ENCODE peak calls at places on chromosomes 5 and 9, in seven cellular contexts. K is endodermal cell, V is aorta, H is HCT116, G is PC-3, A is AG04450, R is uterus. I is an unnamed sample.

GRCh38 chr9:99824378-99825157 is 2.9 kb downstream of the NR4A3 start:
- DNase-seq in K (peak), V (peak), H (no peak), G (no peak), A (no peak), R (peak), I (peak)

GRCh38 chr9:33180526-33181184 is 13.5 kb upstream of the B4GALT1 start:
- DNase-seq in K (no peak), V (no peak), H (no peak), G (no peak), A (no peak), R (no peak), I (no peak)

GRCh38 chr5:171342362-171343111 is 33.5 kb downstream of the TLX3 start:
- DNase-seq in K (peak), V (no peak), H (peak), G (peak), A (peak), R (no peak), I (peak)

GRCh38 chr9:93619272-93619775 is 42.9 kb downstream of the PHF2 start:
- DNase-seq in K (peak), V (no peak), H (no peak), G (no peak), A (no peak), R (no peak), I (no peak)

GRCh38 chr5:6581559-6582426 is 51.1 kb downstream of the NSUN2 start:
- DNase-seq in K (no peak), V (no peak), H (no peak), G (no peak), A (no peak), R (no peak), I (no peak)

GRCh38 chr5:6291961-6292360 is 86.4 kb downstream of the MED10 start:
- DNase-seq in K (peak), V (no peak), H (peak), G (peak), A (no peak), R (no peak), I (peak)

GRCh38 chr9:108300296-108301287 is 555.2 kb downstream of the ACTL7B start:
- DNase-seq in K (no peak), V (no peak), H (no peak), G (no peak), A (no peak), R (no peak), I (no peak)

GRCh38 chr5:4700082-4700481 is 440.0 kb upstream of the ADAMTS16 start:
- DNase-seq in K (peak), V (peak), H (no peak), G (peak), A (no peak), R (no peak), I (peak)

GRCh38 chr5:176528761-176529115 is 8.5 kb downstream of the RNF44 start:
- DNase-seq in K (peak), V (peak), H (no peak), G (no peak), A (no peak), R (no peak), I (no peak)
- H3K27ac ChIP-seq in K (no peak), V (no peak), H (no peak), G (no peak), A (no peak), R (no peak), I (no peak)

GRCh38 chr5:1109542-1110259 is 2.2 kb downstream of the SLC12A7 start:
- DNase-seq in K (no peak), V (no peak), H (no peak), G (no peak), A (no peak), R (no peak), I (no peak)
- H3K4me3 ChIP-seq in K (no peak), V (no peak), H (no peak), G (peak), A (no peak), R (no peak), I (no peak)

DNA sequence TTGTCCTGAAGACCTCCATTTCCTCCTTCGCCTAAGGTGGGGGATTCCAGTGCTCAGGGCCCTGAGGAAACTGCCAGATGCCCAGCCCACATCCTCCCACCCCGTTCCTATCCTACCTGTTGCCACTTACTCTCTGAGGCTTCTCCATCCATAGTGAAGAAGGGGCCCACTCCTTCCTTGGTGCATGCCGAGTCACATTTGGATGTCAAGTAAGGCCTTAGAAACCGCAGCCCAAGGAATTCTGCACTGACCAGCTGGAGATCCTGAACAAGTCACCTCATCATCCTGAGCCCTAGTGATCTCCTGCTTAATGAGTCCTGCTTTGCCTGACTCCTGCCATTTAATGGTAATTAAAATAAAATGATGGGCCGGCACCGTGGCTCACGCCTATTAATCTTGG is 6.6 kb upstream of the TNIP1 start:
- DNase-seq in K (no peak), V (no peak), H (no peak), G (no peak), A (no peak), R (no peak), I (no peak)
- H3K27ac ChIP-seq in K (no peak), V (no peak), H (no peak), G (no peak), A (no peak), R (no peak), I (no peak)

DNA sequence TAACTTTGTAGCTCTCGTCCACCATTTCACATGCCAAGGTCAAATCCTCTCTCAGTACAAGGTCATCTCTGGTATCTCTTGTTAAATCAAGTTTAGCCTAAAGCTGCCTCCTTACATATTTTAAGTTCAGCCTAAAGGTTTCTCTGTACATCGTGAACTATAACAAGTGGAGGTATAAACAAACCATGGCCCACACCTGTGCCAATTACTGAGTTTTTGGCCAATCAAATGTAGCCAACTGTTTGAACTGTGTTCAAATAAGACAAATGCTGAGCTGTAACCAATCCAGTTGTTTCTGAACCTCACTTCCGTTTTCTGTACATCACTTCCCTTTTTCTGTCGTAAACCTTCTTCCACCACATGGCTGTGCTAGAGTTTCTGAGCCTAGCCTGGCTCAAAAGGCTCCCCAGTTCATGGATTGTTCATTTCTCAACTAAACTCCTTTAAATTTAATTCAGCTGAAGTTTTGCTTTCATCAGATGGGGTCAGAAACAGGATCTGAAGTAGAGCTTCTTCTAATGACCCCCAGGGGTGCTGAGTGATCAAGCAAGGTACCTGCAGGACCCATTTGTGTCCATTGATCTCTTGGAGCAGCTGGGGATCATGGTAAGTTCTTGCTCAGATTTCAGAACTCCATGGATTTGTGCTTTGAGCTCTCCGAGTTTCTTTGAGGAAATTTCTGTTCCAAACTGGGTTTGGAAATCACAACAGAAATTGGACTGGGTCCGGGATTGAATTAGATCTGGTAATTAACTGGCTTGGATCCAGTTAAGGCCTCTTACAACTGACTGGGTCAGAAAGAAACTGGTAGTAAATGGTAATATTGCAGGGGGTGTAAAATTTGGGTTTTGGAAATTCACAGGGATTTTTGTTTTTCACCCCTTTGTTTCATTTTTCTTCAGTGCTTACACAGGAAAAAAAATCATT is 11.0 kb upstream of the NANS start:
- DNase-seq in K (no peak), V (no peak), H (peak), G (peak), A (no peak), R (no peak), I (no peak)
- H3K4me3 ChIP-seq in K (no peak), V (no peak), H (peak), G (no peak), A (no peak), R (no peak), I (no peak)

DNA sequence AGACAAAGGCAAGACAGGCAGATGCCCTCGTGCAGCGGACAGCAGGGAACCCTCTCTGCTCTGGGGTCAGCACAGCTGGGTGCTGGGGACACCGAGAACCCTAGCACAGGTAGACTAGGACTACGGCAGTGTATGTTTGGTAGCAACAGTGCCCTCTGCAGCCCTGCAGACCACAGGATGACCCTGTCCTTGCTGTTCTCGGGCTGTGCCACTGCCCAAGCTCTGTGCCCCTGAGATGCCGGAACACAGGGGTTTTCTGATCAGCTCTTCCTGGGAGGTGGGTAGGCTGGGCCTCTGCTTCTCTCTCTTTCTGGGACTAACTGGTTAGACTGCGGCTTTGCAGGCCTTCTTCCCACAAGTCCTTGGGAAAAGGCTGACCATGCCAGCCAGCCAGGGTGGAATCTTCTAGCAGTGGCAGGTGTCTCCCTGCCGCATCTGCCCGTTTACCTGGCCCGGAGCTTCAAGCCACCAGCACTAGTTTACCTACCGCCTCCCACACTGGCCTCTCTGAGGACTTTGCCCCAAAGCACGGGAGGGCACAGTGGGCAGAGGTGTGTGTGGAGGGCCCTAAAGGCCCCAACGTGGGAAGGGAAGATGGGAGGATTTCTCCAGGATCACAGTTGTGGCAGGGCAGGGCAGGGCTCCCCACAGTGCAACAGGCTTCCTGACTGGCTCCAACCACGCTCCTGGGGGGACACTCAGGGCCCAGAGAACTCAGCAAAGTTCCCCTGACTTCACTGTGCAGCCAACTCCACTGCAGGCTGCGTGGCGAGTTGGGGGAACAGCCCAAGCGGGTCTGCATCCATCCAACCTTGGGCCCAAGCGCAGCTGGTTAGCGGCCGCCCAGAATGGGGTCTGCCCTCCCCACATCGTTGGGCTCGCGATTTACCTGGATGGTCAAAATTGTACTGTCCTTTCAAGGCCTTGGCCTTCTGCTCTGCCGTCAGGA is 1.2 kb downstream of the UCK1 start:
- DNase-seq in K (no peak), V (no peak), H (no peak), G (no peak), A (no peak), R (no peak), I (no peak)
- H3K27ac ChIP-seq in K (no peak), V (no peak), H (peak), G (no peak), A (no peak), R (peak), I (peak)

DNA sequence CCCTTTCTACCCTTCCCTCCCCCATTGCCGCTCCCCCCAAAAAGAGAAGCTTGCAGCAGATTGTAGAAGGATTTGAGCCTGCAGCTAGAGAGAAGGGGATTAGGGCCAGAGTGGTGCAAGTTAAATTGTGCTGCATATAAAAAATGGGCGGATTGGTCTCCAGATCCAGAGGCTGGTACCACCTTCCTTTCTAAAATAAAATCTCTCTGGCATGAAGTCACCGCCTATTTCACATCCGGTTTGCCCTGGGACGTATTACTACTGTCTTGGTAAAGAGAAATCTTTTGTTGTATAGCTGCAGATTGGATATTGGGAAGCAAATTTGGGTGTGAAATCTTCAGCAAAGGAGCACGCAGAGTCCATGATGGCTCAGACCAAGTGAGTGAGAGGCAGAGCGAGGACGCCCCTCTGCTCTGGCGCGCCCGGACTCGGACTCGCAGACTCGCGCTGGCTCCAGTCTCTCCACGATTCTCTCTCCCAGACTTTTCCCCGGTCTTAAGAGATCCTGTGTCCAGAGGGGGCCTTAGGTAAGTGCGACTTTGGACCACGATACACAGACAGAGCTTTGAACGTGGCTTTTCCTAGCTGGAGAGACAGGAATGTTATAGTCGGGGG is at the start of gene GABRA1:
- DNase-seq in K (peak), V (no peak), H (no peak), G (no peak), A (no peak), R (no peak), I (peak)
- H3K4me3 ChIP-seq in K (peak), V (peak), H (no peak), G (no peak), A (no peak), R (no peak), I (no peak)

GRCh38 chr5:107455111-107455544 is 215.6 kb downstream of the EFNA5 start:
- DNase-seq in K (no peak), V (no peak), H (no peak), G (peak), A (no peak), R (no peak), I (no peak)
- H3K27ac ChIP-seq in K (no peak), V (no peak), H (no peak), G (no peak), A (no peak), R (no peak), I (no peak)

I was measured in WERI-Rb-1.